ENCODE peak calls at places on chromosomes 1 and 21, in nine cellular contexts. N, R, A, Z, J, E, P, Y and U are unnamed samples.

GRCh38 chr1:70866522-70867256 is 180.9 kb downstream of the PTGER3 start:
- DNase-seq in N (no peak), R (no peak), A (no peak), Z (no peak), J (no peak), E (peak; percentile 16), P (no peak), Y (no peak), U (no peak)

GRCh38 chr1:244100276-244100675 is 49.2 kb downstream of the ZBTB18 start:
- DNase-seq in N (no peak), R (no peak), A (no peak), Z (no peak), J (no peak), E (no peak), P (no peak), Y (no peak), U (no peak)

GRCh38 chr1:117820694-117821381 is 108.6 kb downstream of the GDAP2 start:
- DNase-seq in N (no peak), R (no peak), A (no peak), Z (no peak), J (no peak), E (no peak), P (no peak), Y (no peak), U (no peak)

GRCh38 chr21:36756527-36756926 is 57.6 kb downstream of the SIM2 start:
- DNase-seq in N (no peak), R (no peak), A (no peak), Z (no peak), J (no peak), E (no peak), P (no peak), Y (no peak), U (no peak)

GRCh38 chr1:230744382-230744781 is 2.8 kb upstream of the CAPN9 start:
- DNase-seq in N (no peak), R (no peak), A (no peak), Z (no peak), J (no peak), E (no peak), P (no peak), Y (no peak), U (no peak)

GRCh38 chr1:232589809-232590741 is 39.9 kb downstream of the SIPA1L2 start:
- DNase-seq in N (no peak), R (no peak), A (no peak), Z (peak; percentile 71), J (no peak), E (no peak), P (no peak), Y (no peak), U (peak; percentile 36)

GRCh38 chr1:196677781-196678509 is 26.1 kb downstream of the CFH start:
- DNase-seq in N (no peak), R (no peak), A (no peak), Z (no peak), J (no peak), E (no peak), P (no peak), Y (no peak), U (no peak)

GRCh38 chr1:117613969-117614865 is 8.4 kb downstream of the TENT5C start:
- DNase-seq in N (no peak), R (no peak), A (no peak), Z (peak; percentile 31), J (no peak), E (no peak), P (no peak), Y (no peak), U (no peak)

GRCh38 chr1:207787776-207788175 is 35.9 kb downstream of the CD46 start:
- DNase-seq in N (no peak), R (no peak), A (no peak), Z (no peak), J (no peak), E (no peak), P (no peak), Y (no peak), U (no peak)

GRCh38 chr1:18118078-18118477 is 10.5 kb downstream of the IGSF21 start:
- DNase-seq in N (no peak), R (no peak), A (no peak), Z (peak; percentile 56), J (no peak), E (no peak), P (no peak), Y (no peak), U (no peak)

GRCh38 chr1:223010552-223011229 is 132.4 kb downstream of the TLR5 start:
- DNase-seq in N (no peak), R (no peak), A (no peak), Z (no peak), J (no peak), E (no peak), P (no peak), Y (no peak), U (no peak)

GRCh38 chr1:35315649-35316048 is 47.1 kb downstream of the ZMYM4 start:
- DNase-seq in N (no peak), R (no peak), A (no peak), Z (no peak), J (no peak), E (no peak), P (no peak), Y (no peak), U (no peak)

GRCh38 chr1:201792534-201793305 is 36.2 kb upstream of the IPO9 start:
- DNase-seq in N (peak; percentile 56), R (peak; percentile 87), A (peak; percentile 77), Z (peak; percentile 82), J (peak; percentile 63), E (peak; percentile 38), P (peak; percentile 73), Y (peak; percentile 48), U (peak; percentile 80)

GRCh38 chr1:218779341-218779831 is 394.3 kb upstream of the LYPLAL1 start:
- DNase-seq in N (no peak), R (peak; percentile 1), A (no peak), Z (no peak), J (no peak), E (no peak), P (no peak), Y (peak; percentile 75), U (no peak)

GRCh38 chr1:19047373-19047772 is 90.9 kb upstream of the IFFO2 start:
- DNase-seq in N (no peak), R (no peak), A (no peak), Z (no peak), J (no peak), E (no peak), P (no peak), Y (no peak), U (no peak)

GRCh38 chr1:56451491-56451890 is 127.9 kb downstream of the PLPP3 start:
- DNase-seq in N (no peak), R (no peak), A (no peak), Z (no peak), J (no peak), E (no peak), P (no peak), Y (no peak), U (no peak)

GRCh38 chr1:26280333-26281042 is 602 bp downstream of the SH3BGRL3 start:
- DNase-seq in N (no peak), R (no peak), A (no peak), Z (peak; percentile 21), J (no peak), E (peak; percentile 54), P (no peak), Y (no peak), U (no peak)

GRCh38 chr1:6822530-6823359 is 37.5 kb downstream of the CAMTA1 start:
- DNase-seq in N (no peak), R (no peak), A (peak; percentile 20), Z (no peak), J (no peak), E (no peak), P (no peak), Y (no peak), U (no peak)

GRCh38 chr1:6057170-6057569 is 11.5 kb downstream of the KCNAB2 start:
- DNase-seq in N (no peak), R (no peak), A (no peak), Z (no peak), J (no peak), E (no peak), P (no peak), Y (no peak), U (no peak)

GRCh38 chr1:154847891-154848290 is 22.2 kb downstream of the KCNN3 start:
- DNase-seq in N (no peak), R (no peak), A (no peak), Z (no peak), J (peak; percentile 94), E (no peak), P (no peak), Y (no peak), U (no peak)

GRCh38 chr1:16905112-16905855 is 9.5 kb downstream of the RNU1-2 start:
- DNase-seq in N (peak; percentile 47), R (peak; percentile 84), A (peak; percentile 37), Z (peak; percentile 72), J (peak; percentile 99), E (no peak), P (no peak), Y (peak; percentile 95), U (no peak)

GRCh38 chr1:226637147-226637935 is 88.8 kb downstream of the STUM start:
- DNase-seq in N (no peak), R (peak; percentile 19), A (peak; percentile 38), Z (no peak), J (no peak), E (no peak), P (no peak), Y (no peak), U (no peak)

GRCh38 chr1:165988275-165988674 is 160.9 kb downstream of the UCK2 start:
- DNase-seq in N (no peak), R (no peak), A (no peak), Z (no peak), J (no peak), E (no peak), P (no peak), Y (no peak), U (no peak)

GRCh38 chr1:31510304-31510703 is 66.0 kb upstream of the TINAGL1 start:
- DNase-seq in N (no peak), R (no peak), A (no peak), Z (no peak), J (no peak), E (no peak), P (no peak), Y (no peak), U (no peak)

GRCh38 chr1:29258189-29258973 is 22.1 kb downstream of the PTPRU start:
- DNase-seq in N (no peak), R (no peak), A (no peak), Z (no peak), J (no peak), E (no peak), P (no peak), Y (no peak), U (no peak)

GRCh38 chr1:157360021-157360390 is 192.3 kb downstream of the FCRL5 start:
- DNase-seq in N (no peak), R (no peak), A (no peak), Z (peak; percentile 89), J (no peak), E (no peak), P (no peak), Y (no peak), U (no peak)

GRCh38 chr1:40830419-40830943 is 31.7 kb downstream of the CITED4 start:
- DNase-seq in N (no peak), R (no peak), A (no peak), Z (no peak), J (no peak), E (no peak), P (no peak), Y (no peak), U (no peak)

GRCh38 chr1:231069333-231069732 is 29.3 kb upstream of the FAM89A start:
- DNase-seq in N (no peak), R (no peak), A (no peak), Z (no peak), J (no peak), E (no peak), P (no peak), Y (no peak), U (no peak)

GRCh38 chr1:56098956-56099355 is 480.4 kb downstream of the PLPP3 start:
- DNase-seq in N (no peak), R (no peak), A (no peak), Z (no peak), J (no peak), E (no peak), P (no peak), Y (no peak), U (no peak)

GRCh38 chr1:214843281-214843680 is 239.3 kb upstream of the KCNK2 start:
- DNase-seq in N (no peak), R (no peak), A (no peak), Z (no peak), J (no peak), E (no peak), P (no peak), Y (no peak), U (no peak)

GRCh38 chr1:168320805-168321577 is 40.3 kb downstream of the TBX19 start:
- DNase-seq in N (no peak), R (no peak), A (no peak), Z (no peak), J (no peak), E (no peak), P (no peak), Y (peak; percentile 66), U (no peak)